ENCODE peak calls at places on chromosomes 5 and 9, in four cellular contexts. O is HFF-Myc, T is bronchial epithelial cell, E is AG09309. Y is an unnamed sample.

GRCh38 chr9:108621991-108622390 is 233.8 kb downstream of the ACTL7B start:
- DNase-seq in O (no peak), T (no peak), E (no peak), Y (no peak)

GRCh38 chr5:9829621-9830020 is 199.5 kb upstream of the TAS2R1 start:
- DNase-seq in O (no peak), T (peak; percentile 2), E (no peak), Y (no peak)

GRCh38 chr5:115151208-115151805 is 18.4 kb downstream of the TRIM36 start:
- DNase-seq in O (no peak), T (no peak), E (no peak), Y (no peak)

GRCh38 chr5:156942064-156942463 is 21.0 kb downstream of the TIMD4 start:
- DNase-seq in O (no peak), T (no peak), E (no peak), Y (no peak)

GRCh38 chr9:37149646-37150308 is 29.4 kb downstream of the ZCCHC7 start:
- DNase-seq in O (no peak), T (no peak), E (no peak), Y (no peak)

GRCh38 chr5:129767927-129768380 is 20.1 kb downstream of the MINAR2 start:
- DNase-seq in O (peak; percentile 90), T (peak; percentile 93), E (peak; percentile 66), Y (peak; percentile 58)

GRCh38 chr9:88748566-88749238 is 213.7 kb downstream of the NXNL2 start:
- DNase-seq in O (no peak), T (no peak), E (no peak), Y (peak; percentile 33)

GRCh38 chr5:180605554-180606214 is 14.4 kb upstream of the SCGB3A1 start:
- DNase-seq in O (peak; percentile 11), T (peak; percentile 50), E (peak; percentile 17), Y (no peak)

GRCh38 chr5:116645627-116646026 is 71.0 kb upstream of the SEMA6A start:
- DNase-seq in O (no peak), T (peak; percentile 29), E (no peak), Y (no peak)

GRCh38 chr5:80187274-80187673 is 68.6 kb downstream of the SERINC5 start:
- DNase-seq in O (no peak), T (peak; percentile 17), E (no peak), Y (no peak)

GRCh38 chr9:121822093-121823085 is 171.0 kb downstream of the DAB2IP start:
- DNase-seq in O (no peak), T (peak; percentile 13), E (no peak), Y (no peak)

GRCh38 chr5:157236423-157236822 is 29.5 kb upstream of the CYFIP2 start:
- DNase-seq in O (no peak), T (no peak), E (peak; percentile 1), Y (no peak)

GRCh38 chr9:80030801-80031200 is 459.0 kb downstream of the TLE4 start:
- DNase-seq in O (no peak), T (no peak), E (no peak), Y (no peak)

GRCh38 chr5:120152472-120152871 is 311.6 kb upstream of the PRR16 start:
- DNase-seq in O (peak; percentile 33), T (peak; percentile 93), E (peak; percentile 77), Y (peak; percentile 44)

GRCh38 chr9:96417610-96418073 is 528 bp downstream of the ZNF367 start:
- DNase-seq in O (no peak), T (no peak), E (no peak), Y (no peak)

GRCh38 chr5:58266402-58266801 is 193.5 kb downstream of the PLK2 start:
- DNase-seq in O (no peak), T (peak; percentile 43), E (no peak), Y (no peak)

GRCh38 chr9:83013867-83014605 is 48.9 kb downstream of the RASEF start:
- DNase-seq in O (peak; percentile 33), T (peak; percentile 48), E (no peak), Y (no peak)

GRCh38 chr9:111857555-111858211 is 38.9 kb upstream of the UGCG start:
- DNase-seq in O (no peak), T (peak; percentile 91), E (peak; percentile 67), Y (no peak)

GRCh38 chr5:167786871-167787568 is 504.4 kb upstream of the WWC1 start:
- DNase-seq in O (no peak), T (no peak), E (no peak), Y (no peak)

GRCh38 chr9:134670851-134671281 is 29.3 kb downstream of the COL5A1 start:
- DNase-seq in O (no peak), T (no peak), E (no peak), Y (no peak)

GRCh38 chr9:86796671-86797070 is 150.6 kb downstream of the GAS1 start:
- DNase-seq in O (no peak), T (no peak), E (no peak), Y (no peak)

GRCh38 chr5:176407456-176408244 is 8.7 kb downstream of the CLTB start:
- DNase-seq in O (no peak), T (no peak), E (no peak), Y (no peak)

GRCh38 chr5:132263548-132264261 is 6.2 kb downstream of the PDLIM4 start:
- DNase-seq in O (peak; percentile 72), T (peak; percentile 79), E (peak; percentile 59), Y (peak; percentile 62)

GRCh38 chr5:127959152-127959764 is 124.3 kb upstream of the SLC12A2 start:
- DNase-seq in O (peak; percentile 75), T (peak; percentile 91), E (no peak), Y (peak; percentile 43)

GRCh38 chr9:97564291-97565175 is 63.1 kb downstream of the TMOD1 start:
- DNase-seq in O (peak; percentile 81), T (peak; percentile 19), E (peak; percentile 13), Y (no peak)

GRCh38 chr9:114836769-114837168 is 30.9 kb upstream of the TNFSF15 start:
- DNase-seq in O (no peak), T (peak; percentile 20), E (no peak), Y (no peak)

GRCh38 chr9:94950040-94950732 is 223.7 kb downstream of the AOPEP start:
- DNase-seq in O (no peak), T (peak; percentile 39), E (no peak), Y (no peak)

GRCh38 chr5:139976703-139977102 is 66.4 kb downstream of the NRG2 start:
- DNase-seq in O (no peak), T (no peak), E (no peak), Y (no peak)

GRCh38 chr5:177094224-177095087 is 7.7 kb downstream of the FGFR4 start:
- DNase-seq in O (no peak), T (no peak), E (no peak), Y (no peak)

GRCh38 chr5:119527346-119527745 is 75.0 kb downstream of the HSD17B4 start:
- DNase-seq in O (no peak), T (peak; percentile 64), E (no peak), Y (no peak)

GRCh38 chr9:37906312-37907239 is 2.6 kb upstream of the SLC25A51 start:
- DNase-seq in O (no peak), T (no peak), E (no peak), Y (no peak)

GRCh38 chr9:14314929-14315753 is 1.2 kb upstream of the NFIB start:
- DNase-seq in O (no peak), T (peak; percentile 62), E (no peak), Y (no peak)

GRCh38 chr5:57466544-57466943 is 16.1 kb downstream of the ACTBL2 start:
- DNase-seq in O (no peak), T (no peak), E (no peak), Y (no peak)

GRCh38 chr5:115795700-115796099 is 20.8 kb downstream of the CDO1 start:
- DNase-seq in O (no peak), T (no peak), E (no peak), Y (no peak)

GRCh38 chr5:145479271-145479670 is 355.9 kb downstream of the PRELID2 start:
- DNase-seq in O (no peak), T (peak; percentile 75), E (no peak), Y (no peak)

GRCh38 chr5:66680227-66680626 is 84.0 kb downstream of the MAST4 start:
- DNase-seq in O (no peak), T (no peak), E (no peak), Y (no peak)

GRCh38 chr5:66675369-66675768 is 79.2 kb downstream of the MAST4 start:
- DNase-seq in O (no peak), T (peak; percentile 8), E (no peak), Y (no peak)

GRCh38 chr5:66684663-66685062 is 88.5 kb downstream of the MAST4 start:
- DNase-seq in O (no peak), T (no peak), E (no peak), Y (no peak)

DNA sequence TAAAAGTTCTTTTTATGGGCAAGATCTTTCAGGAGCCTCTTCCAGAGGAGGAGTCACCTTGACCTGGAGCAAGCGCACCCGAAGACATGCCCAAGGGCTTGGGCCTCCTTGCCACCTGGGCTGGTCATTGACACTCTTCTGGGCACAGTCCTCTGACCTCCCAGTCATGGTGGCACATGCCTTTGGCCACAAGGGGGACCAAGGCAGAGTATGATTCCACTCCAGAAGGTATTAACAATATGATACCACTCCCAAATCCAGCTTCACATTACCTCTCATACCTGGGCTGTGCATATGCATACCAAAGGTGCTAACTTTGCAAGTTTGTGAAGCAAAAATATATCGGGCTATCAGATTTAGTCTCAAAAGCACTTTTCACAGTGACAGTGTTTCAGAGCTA is 84.6 kb downstream of the MAST4 start:
- DNase-seq in O (no peak), T (no peak), E (no peak), Y (no peak)
- TF ChIP-seq CTCF in O (peak; percentile 18), T (no peak), E (no peak), Y (peak; percentile 43)

GRCh38 chr5:158875272-158875679 is 224.4 kb downstream of the EBF1 start:
- DNase-seq in O (no peak), T (peak; percentile 40), E (no peak), Y (no peak)
- H3K4me3 ChIP-seq in O (no peak overlapping the region), T (no peak overlapping the region), E (peak overlapping the region; percentile 1), Y (no peak overlapping the region)

GRCh38 chr5:36820900-36821299 is 55.7 kb upstream of the NIPBL start:
- DNase-seq in O (no peak), T (no peak), E (no peak), Y (no peak)

GRCh38 chr5:36832274-36832673 is 44.3 kb upstream of the NIPBL start:
- DNase-seq in O (no peak), T (no peak), E (no peak), Y (no peak)

DNA sequence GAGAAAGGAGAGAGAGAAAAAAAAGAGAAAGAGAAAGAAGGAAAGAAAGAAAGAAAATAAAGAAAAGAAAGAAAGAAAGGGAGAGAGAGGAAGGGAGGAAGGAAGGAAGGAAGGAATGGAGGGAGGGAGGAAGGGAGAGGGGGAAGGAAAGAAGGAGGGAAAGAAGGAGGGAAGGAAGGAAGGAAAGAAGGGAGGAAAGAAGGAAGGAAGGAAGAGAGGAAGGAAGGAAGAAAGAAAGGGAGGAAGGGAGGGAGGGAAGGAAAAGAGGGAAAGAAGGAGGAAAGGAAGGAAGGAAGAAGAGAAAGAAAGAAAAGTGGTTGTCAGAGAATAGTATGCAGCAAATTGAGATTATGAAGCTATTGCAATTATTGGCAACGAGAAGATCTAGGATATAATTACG is 49.9 kb upstream of the NIPBL start:
- DNase-seq in O (no peak), T (no peak), E (no peak), Y (no peak)
- TF ChIP-seq CTCF in O (no peak), T (no peak), E (no peak), Y (no peak)

GRCh38 chr5:37838152-37838932 is 1.5 kb downstream of the GDNF start:
- DNase-seq in O (no peak), T (no peak), E (no peak), Y (no peak)
- H3K4me3 ChIP-seq in O (peak overlapping the region; percentile 49), T (no peak overlapping the region), E (peak overlapping the region; percentile 93), Y (peak overlapping the region; percentile 51)

GRCh38 chr5:982377-983237 is 26.0 kb upstream of the NKD2 start:
- DNase-seq in O (no peak), T (no peak), E (no peak), Y (no peak)
- TF ChIP-seq CTCF in O (peak; percentile 36), T (no peak), E (peak; percentile 46), Y (peak; percentile 51)